ENCODE peak calls at places on chromosome 11, in five cellular contexts. F, M, B, L and E are unnamed samples.

GRCh38 chr11:128745296-128746183 is 51.7 kb downstream of the FLI1 start:
- DNase-seq in M (no peak), F (no peak), B (no peak), L (no peak), E (no peak)

GRCh38 chr11:62398011-62398994 is 20.5 kb upstream of the SCGB1A1 start:
- DNase-seq in L (no peak), B (no peak), F (peak), M (no peak), E (no peak)

GRCh38 chr11:15159085-15159484 is 44.4 kb downstream of the INSC start:
- DNase-seq in F (peak), B (no peak), L (peak), M (no peak), E (peak)

GRCh38 chr11:114125959-114126358 is 66.4 kb downstream of the ZBTB16 start:
- DNase-seq in B (no peak), M (no peak), F (no peak), L (no peak), E (no peak)

GRCh38 chr11:107999759-108000455 is 8.8 kb upstream of the CUL5 start:
- DNase-seq in L (peak), B (no peak), F (peak), M (no peak), E (peak)

GRCh38 chr11:132772712-132773545 is 759.4 kb downstream of the OPCML start:
- DNase-seq in L (no peak), M (no peak), F (no peak), B (no peak), E (no peak)

GRCh38 chr11:72575533-72576170 is 98.6 kb downstream of the PDE2A start:
- DNase-seq in M (no peak), B (peak), F (no peak), L (no peak), E (no peak)

GRCh38 chr11:118894192-118894591 is 10.5 kb downstream of the CXCR5 start:
- DNase-seq in L (no peak), B (no peak), F (no peak), M (no peak), E (no peak)

GRCh38 chr11:114091791-114092397 is 32.4 kb downstream of the ZBTB16 start:
- DNase-seq in B (no peak), F (no peak), M (no peak), L (no peak), E (no peak)

GRCh38 chr11:64998141-64998540 is 1.4 kb upstream of the BATF2 start:
- DNase-seq in M (no peak), B (no peak), F (no peak), L (no peak), E (no peak)

GRCh38 chr11:110079726-110080125 is 13.5 kb upstream of the ZC3H12C start:
- DNase-seq in M (no peak), F (peak), B (no peak), L (no peak), E (no peak)

GRCh38 chr11:120186799-120187591 is 23.8 kb upstream of the OAF start:
- DNase-seq in B (peak), F (no peak), L (peak), M (no peak), E (no peak)

GRCh38 chr11:8429483-8429882 is 164.5 kb downstream of the STK33 start:
- DNase-seq in L (no peak), M (no peak), B (no peak), F (no peak), E (no peak)